ENCODE peak calls at places on chromosomes 2 and 18, in six cellular contexts. Y is IMR-90, M is HCT116, E is hepatocyte, N is keratinocyte, L is PC-3. Q is an unnamed sample.

GRCh38 chr2:175049671-175050070 is 44.5 kb upstream of the CHN1 start:
- DNase-seq in Y (peak; percentile 65), M (no peak), E (no peak), N (no peak), L (peak; percentile 19), Q (no peak)

GRCh38 chr2:233967163-233967562 is 50.0 kb downstream of the TRPM8 start:
- DNase-seq in Y (no peak), M (no peak), E (no peak), N (no peak), L (no peak), Q (no peak)

GRCh38 chr2:191255271-191255670 is 10.1 kb downstream of the MYO1B start:
- DNase-seq in Y (peak; percentile 43), M (no peak), E (no peak), N (no peak), L (no peak), Q (no peak)

GRCh38 chr2:168470188-168470879 is 14.3 kb downstream of the CERS6 start:
- DNase-seq in Y (no peak), M (no peak), E (no peak), N (no peak), L (no peak), Q (no peak)

GRCh38 chr2:182015334-182016109 is 29.9 kb downstream of the PPP1R1C start:
- DNase-seq in Y (peak; percentile 25), M (no peak), E (no peak), N (no peak), L (peak; percentile 9), Q (peak; percentile 87)

GRCh38 chr2:69902213-69902922 is 8.6 kb downstream of the SNRNP27 start:
- DNase-seq in Y (no peak), M (no peak), E (no peak), N (no peak), L (no peak), Q (no peak)

GRCh38 chr18:8752329-8752728 is 47.0 kb downstream of the MTCL1 start:
- DNase-seq in Y (peak; percentile 53), M (no peak), E (no peak), N (no peak), L (no peak), Q (peak; percentile 49)

GRCh38 chr2:219650426-219651248 is 23.2 kb downstream of the SLC4A3 start:
- DNase-seq in Y (no peak), M (no peak), E (no peak), N (no peak), L (no peak), Q (no peak)

GRCh38 chr2:99862566-99862965 is 279.8 kb downstream of the AFF3 start:
- DNase-seq in Y (no peak), M (no peak), E (no peak), N (no peak), L (no peak), Q (no peak)

GRCh38 chr2:102340778-102341177 is 14.8 kb upstream of the IL18R1 start:
- DNase-seq in Y (no peak), M (no peak), E (no peak), N (no peak), L (no peak), Q (no peak)

GRCh38 chr2:47249427-47249826 is 94.3 kb upstream of the STPG4 start:
- DNase-seq in Y (no peak), M (no peak), E (no peak), N (no peak), L (peak; percentile 29), Q (no peak)

GRCh38 chr2:238684362-238685326 is 163.2 kb upstream of the TWIST2 start:
- DNase-seq in Y (peak; percentile 99), M (peak; percentile 80), E (peak; percentile 79), N (peak; percentile 85), L (peak; percentile 97), Q (peak; percentile 99)

GRCh38 chr2:18312818-18313217 is 247.6 kb downstream of the RDH14 start:
- DNase-seq in Y (no peak), M (no peak), E (no peak), N (peak; percentile 15), L (no peak), Q (no peak)

GRCh38 chr2:76120176-76120575 is 409.5 kb upstream of the GCFC2 start:
- DNase-seq in Y (no peak), M (no peak), E (no peak), N (no peak), L (no peak), Q (no peak)

GRCh38 chr2:101889460-101890098 is 102.2 kb upstream of the IL1R2 start:
- DNase-seq in Y (no peak), M (no peak), E (no peak), N (no peak), L (no peak), Q (no peak)

GRCh38 chr2:144430722-144431163 is 89.2 kb downstream of the ZEB2 start:
- DNase-seq in Y (peak; percentile 65), M (no peak), E (peak; percentile 60), N (no peak), L (no peak), Q (peak; percentile 74)

GRCh38 chr2:128600606-128601297 is 282.1 kb upstream of the HS6ST1 start:
- DNase-seq in Y (no peak), M (no peak), E (no peak), N (no peak), L (no peak), Q (peak; percentile 6)

GRCh38 chr18:10215444-10215843 is 239.0 kb upstream of the APCDD1 start:
- DNase-seq in Y (no peak), M (no peak), E (no peak), N (no peak), L (no peak), Q (no peak)

GRCh38 chr2:27729198-27729597 is 42.3 kb upstream of the MRPL33 start:
- DNase-seq in Y (no peak), M (no peak), E (no peak), N (no peak), L (no peak), Q (no peak)

GRCh38 chr2:2879776-2880175 is 497.8 kb downstream of the EIPR1 start:
- DNase-seq in Y (no peak), M (no peak), E (no peak), N (no peak), L (no peak), Q (no peak)

GRCh38 chr2:45012733-45013132 is 3.5 kb upstream of the SIX2 start:
- DNase-seq in Y (no peak), M (no peak), E (no peak), N (no peak), L (no peak), Q (no peak)

GRCh38 chr2:41187683-41188082 is 735.8 kb upstream of the SLC8A1 start:
- DNase-seq in Y (no peak), M (no peak), E (no peak), N (no peak), L (no peak), Q (no peak)

DNA sequence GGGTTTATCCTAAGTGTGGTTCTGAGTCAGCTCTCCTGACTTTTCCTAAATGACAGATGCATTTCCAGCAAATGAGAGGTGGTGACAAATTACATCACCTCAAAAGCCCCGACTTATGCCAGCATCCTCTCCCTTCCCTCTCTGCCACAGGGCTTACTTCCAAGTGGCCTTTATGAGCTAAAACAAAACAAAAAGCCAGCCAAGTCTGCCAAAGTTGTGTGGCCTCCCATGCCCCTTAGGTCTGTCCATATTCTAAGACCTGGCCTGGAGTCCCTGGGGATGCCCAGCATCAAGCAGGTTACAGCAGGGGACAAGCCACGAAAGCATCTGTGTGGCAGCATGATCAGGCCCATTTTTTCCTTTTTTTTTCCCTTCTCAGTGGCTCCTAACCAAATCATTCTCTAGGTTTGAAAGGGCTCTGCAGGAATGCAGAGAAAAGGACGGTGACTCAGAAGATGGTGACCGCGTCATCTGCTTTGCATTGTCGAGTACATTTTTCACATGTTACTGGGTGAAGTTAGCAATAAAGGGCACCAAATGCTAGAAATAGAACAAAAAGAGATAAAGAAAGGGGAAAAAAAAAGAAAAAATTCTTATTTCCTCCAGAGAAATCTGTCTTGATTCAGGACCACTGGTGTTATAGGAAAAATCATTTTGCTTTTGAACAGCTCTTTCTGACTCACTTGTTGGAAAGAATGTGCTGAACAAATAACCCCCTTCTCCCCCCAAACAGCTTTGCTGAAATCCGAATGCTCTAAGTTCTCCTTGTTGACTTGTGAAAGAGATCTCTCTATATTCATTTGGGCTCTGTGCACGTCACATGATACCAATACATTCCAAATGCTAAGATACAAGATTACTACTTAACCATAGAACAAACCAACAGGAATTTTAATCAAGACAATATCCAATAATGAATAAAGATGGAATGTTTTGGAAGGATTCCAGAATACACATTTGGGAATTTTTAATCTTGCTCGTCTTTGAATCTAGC is 178.7 kb downstream of the EN1 start:
- DNase-seq in Y (peak; percentile 95), M (peak; percentile 16), E (peak; percentile 21), N (peak; percentile 23), L (peak; percentile 91), Q (peak; percentile 99)
- H3K36me3 ChIP-seq in Y (no peaks in the 10 kb centered on the region), M (no peaks in the 10 kb centered on the region), E (no peaks in the 10 kb centered on the region), N (no peaks in the 10 kb centered on the region), L (no peaks in the 10 kb centered on the region), Q (no peaks in the 10 kb centered on the region)

GRCh38 chr2:64003239-64003638 is 16.0 kb downstream of the VPS54 start:
- DNase-seq in Y (no peak), M (no peak), E (no peak), N (no peak), L (no peak), Q (no peak)
- TF ChIP-seq CTCF in Y (no peak), M (no peak), E (no peak), N (no peak), L (no peak), Q (no peak)

GRCh38 chr18:41870817-41871216 is 84.2 kb upstream of the PIK3C3 start:
- DNase-seq in Y (peak; percentile 49), M (no peak), E (no peak), N (no peak), L (peak; percentile 67), Q (peak; percentile 19)

GRCh38 chr18:41872206-41872605 is 82.8 kb upstream of the PIK3C3 start:
- DNase-seq in Y (no peak), M (no peak), E (no peak), N (no peak), L (peak; percentile 24), Q (no peak)

GRCh38 chr18:41871229-41872000 is 83.6 kb upstream of the PIK3C3 start:
- DNase-seq in Y (no peak), M (no peak), E (no peak), N (no peak), L (peak; percentile 34), Q (no peak)

GRCh38 chr18:41873730-41874129 is 81.3 kb upstream of the PIK3C3 start:
- DNase-seq in Y (no peak), M (no peak), E (no peak), N (no peak), L (no peak), Q (no peak)

GRCh38 chr18:41875094-41875780 is 79.8 kb upstream of the PIK3C3 start:
- DNase-seq in Y (peak; percentile 73), M (no peak), E (no peak), N (peak; percentile 23), L (peak; percentile 54), Q (peak; percentile 63)
- H2AFZ ChIP-seq in Y (peak overlapping the region; percentile 73), M (no peak overlapping the region), E (no peak overlapping the region), N (peak overlapping the region; percentile 50), L (peak overlapping the region; percentile 42), Q (peak overlapping the region; percentile 12)

DNA sequence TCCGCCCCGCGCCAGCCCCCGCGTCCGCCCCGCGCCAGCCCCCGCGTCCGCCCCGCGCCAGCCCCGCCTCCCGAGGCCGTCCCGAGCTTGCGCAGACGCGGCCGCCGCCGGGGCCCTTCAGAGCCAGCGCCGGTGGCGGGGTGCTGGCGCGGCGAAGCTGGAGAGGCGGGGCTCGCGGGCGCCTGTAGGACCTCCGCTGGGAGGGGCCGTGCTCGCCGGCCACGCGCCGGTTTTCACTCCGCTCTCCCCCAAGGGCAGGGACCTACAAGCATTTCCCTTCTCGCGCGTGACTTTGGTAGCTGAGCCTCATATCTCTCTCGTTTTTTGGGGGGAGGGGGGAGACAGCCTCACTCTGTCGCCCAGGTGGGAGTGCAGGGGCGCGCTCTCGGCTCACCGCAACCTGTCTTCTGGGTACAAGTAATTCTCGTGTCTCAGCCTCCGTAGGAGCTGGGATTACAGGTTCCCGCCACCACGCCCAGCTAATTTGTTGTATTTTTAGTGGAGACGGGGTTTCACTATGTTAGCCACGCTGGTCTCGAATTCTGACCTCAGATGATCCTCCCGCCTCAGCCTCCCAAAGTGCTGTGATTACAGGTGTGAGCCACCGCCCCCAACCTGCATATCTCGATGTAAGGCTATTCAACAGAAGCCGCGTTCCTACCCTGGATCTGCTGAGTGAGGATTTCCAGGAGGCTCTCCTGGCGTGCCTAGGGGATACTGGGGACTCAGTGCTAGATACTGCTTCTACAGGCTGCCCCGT is at the start of gene ZNF514:
- DNase-seq in Y (peak; percentile 64), M (no peak), E (peak; percentile 93), N (no peak), L (peak; percentile 69), Q (peak; percentile 48)
- H3K36me3 ChIP-seq in Y (peaks cover 22% of the 10 kb centered on the region), M (no peaks in the 10 kb centered on the region), E (peaks cover 2% of the 10 kb centered on the region), N (peaks cover 9% of the 10 kb centered on the region), L (peaks cover 24% of the 10 kb centered on the region), Q (peaks cover 11% of the 10 kb centered on the region)